ENCODE peak calls at places on chromosomes 12 and 14, in ten cellular contexts. G, I, T, W, D, S, E, K, N and Q are unnamed samples.
A peak's percentile ranks its signal among the peaks of the same experiment; 100 is the strongest.

GRCh38 chr12:34394211-34395055 is 372.1 kb downstream of the ALG10 start:
- DNase-seq in G (no peak), I (peak; percentile 55), T (no peak), W (no peak), D (no peak), S (no peak), E (no peak), K (no peak), N (no peak), Q (no peak)

GRCh38 chr12:101089271-101089670 is 120.8 kb downstream of the SLC5A8 start:
- DNase-seq in G (no peak), I (no peak), T (no peak), W (no peak), D (no peak), S (no peak), E (no peak), K (no peak), N (no peak), Q (no peak)

GRCh38 chr12:93879476-93880376 is 202.6 kb downstream of the CRADD start:
- DNase-seq in G (no peak), I (no peak), T (no peak), W (no peak), D (peak; percentile 75), S (peak; percentile 20), E (no peak), K (no peak), N (no peak), Q (no peak)

GRCh38 chr14:100662850-100663527 is 63.7 kb upstream of the DLK1 start:
- DNase-seq in G (peak; percentile 69), I (no peak), T (peak; percentile 78), W (peak; percentile 73), D (no peak), S (peak; percentile 36), E (peak; percentile 57), K (peak; percentile 23), N (peak; percentile 85), Q (no peak)

GRCh38 chr12:27245039-27245438 is 953 bp downstream of the STK38L start:
- DNase-seq in G (no peak), I (no peak), T (peak; percentile 3), W (no peak), D (no peak), S (no peak), E (no peak), K (no peak), N (no peak), Q (no peak)

GRCh38 chr12:6699989-6700645 is 498 bp downstream of the PIANP start:
- DNase-seq in G (no peak), I (no peak), T (peak; percentile 49), W (no peak), D (no peak), S (no peak), E (peak; percentile 13), K (no peak), N (no peak), Q (no peak)

GRCh38 chr12:120041386-120042231 is 52.6 kb downstream of the BICDL1 start:
- DNase-seq in G (no peak), I (no peak), T (no peak), W (no peak), D (no peak), S (no peak), E (peak; percentile 58), K (no peak), N (no peak), Q (no peak)

GRCh38 chr12:86551146-86551571 is 295.0 kb upstream of the MGAT4C start:
- DNase-seq in G (no peak), I (no peak), T (no peak), W (no peak), D (no peak), S (peak; percentile 34), E (no peak), K (no peak), N (no peak), Q (no peak)

GRCh38 chr14:95516554-95517209 is at the start of gene SYNE3:
- DNase-seq in G (no peak), I (peak; percentile 84), T (peak; percentile 55), W (peak; percentile 67), D (no peak), S (peak; percentile 62), E (peak; percentile 48), K (peak; percentile 40), N (peak; percentile 57), Q (no peak)